ENCODE peak calls at places on chromosomes 4 and X, in five cellular contexts. T is A549, R is H1, G is IMR-90, O is K562. D is an unnamed sample. For H3K9me3, the result is how much of the 10 kb centered on the place peaks cover.

GRCh38 chr4:26407466-26407865 is 82.8 kb downstream of the CCKAR start:
- DNase-seq in T (no peak), R (no peak), G (peak), O (no peak), D (no peak)

GRCh38 chr4:95516528-95517011 is 32.2 kb downstream of the UNC5C start:
- DNase-seq in T (no peak), R (no peak), G (peak), O (no peak), D (no peak)

GRCh38 chr4:4268753-4269152 is 20.7 kb upstream of the TMEM128 start:
- DNase-seq in T (no peak), R (no peak), G (no peak), O (no peak), D (no peak)

GRCh38 chr4:183261953-183262775 is 57.9 kb downstream of the CLDN22 start:
- DNase-seq in T (peak), R (peak), G (peak), O (peak), D (peak)

GRCh38 chrX:50812995-50813842 is 775 bp downstream of the SHROOM4 start:
- DNase-seq in T (peak), R (no peak), G (peak), O (no peak), D (no peak)

GRCh38 chr4:6875431-6875831 is 34.2 kb upstream of the TBC1D14 start:
- DNase-seq in T (no peak), R (no peak), G (no peak), O (no peak), D (no peak)

GRCh38 chr4:83010522-83011318 is at the start of gene LIN54:
- DNase-seq in T (peak), R (no peak), G (peak), O (peak), D (peak)

GRCh38 chrX:39149761-39150160 is 348.5 kb downstream of the MID1IP1 start:
- DNase-seq in T (peak), R (no peak), G (peak), O (peak), D (peak)

GRCh38 chrX:40104649-40105015 is 6.9 kb upstream of the BCOR start:
- DNase-seq in T (no peak), R (no peak), G (peak), O (no peak), D (no peak)

GRCh38 chrX:72273718-72274117 is 3.3 kb downstream of the RPS4X start:
- DNase-seq in T (no peak), R (no peak), G (no peak), O (no peak), D (no peak)

GRCh38 chr4:89434364-89434988 is 126.9 kb upstream of the GPRIN3 start:
- DNase-seq in T (peak), R (no peak), G (peak), O (no peak), D (no peak)

GRCh38 chr4:124710253-124710849 is 2.2 kb downstream of the ANKRD50 start:
- DNase-seq in T (no peak), R (no peak), G (peak), O (no peak), D (no peak)

GRCh38 chr4:47550899-47551548 is 65.9 kb downstream of the ATP10D start:
- DNase-seq in T (no peak), R (no peak), G (peak), O (no peak), D (no peak)

GRCh38 chr4:184166736-184167135 is 50.9 kb downstream of the ENPP6 start:
- DNase-seq in T (no peak), R (no peak), G (no peak), O (no peak), D (no peak)

GRCh38 chrX:12139934-12140611 is 1.8 kb downstream of the FRMPD4 start:
- DNase-seq in T (peak), R (no peak), G (peak), O (no peak), D (no peak)

GRCh38 chr4:32778938-32779337 is 2058.8 kb downstream of the PCDH7 start:
- DNase-seq in T (no peak), R (no peak), G (no peak), O (no peak), D (no peak)

GRCh38 chrX:48683411-48683982 is at the start of gene WAS:
- DNase-seq in T (no peak), R (no peak), G (no peak), O (no peak), D (no peak)

GRCh38 chr4:128955751-128956150 is 137.6 kb downstream of the SCLT1 start:
- DNase-seq in T (no peak), R (no peak), G (no peak), O (no peak), D (no peak)

GRCh38 chr4:149735796-149736195 is 79.8 kb downstream of the IQCM start:
- DNase-seq in T (no peak), R (no peak), G (peak), O (no peak), D (no peak)

GRCh38 chr4:53920116-53920515 is 144.3 kb downstream of the CHIC2 start:
- DNase-seq in T (no peak), R (no peak), G (no peak), O (no peak), D (no peak)

GRCh38 chrX:65971151-65971550 is 68.7 kb downstream of the VSIG4 start:
- DNase-seq in T (no peak), R (no peak), G (no peak), O (no peak), D (no peak)

GRCh38 chr4:70678383-70678999 is 9.8 kb upstream of the UTP3 start:
- DNase-seq in T (no peak), R (no peak), G (no peak), O (no peak), D (no peak)

GRCh38 chrX:81957900-81958545 is 756.1 kb downstream of the SH3BGRL start:
- DNase-seq in T (peak), R (no peak), G (peak), O (no peak), D (no peak)

GRCh38 chr4:151297170-151297569 is 20.2 kb downstream of the PRSS48 start:
- DNase-seq in T (no peak), R (no peak), G (no peak), O (no peak), D (no peak)

GRCh38 chr4:25283948-25284347 is 28.6 kb upstream of the ZCCHC4 start:
- DNase-seq in T (no peak), R (no peak), G (no peak), O (no peak), D (peak)

GRCh38 chrX:109889289-109890006 is 113.5 kb upstream of the TMEM164 start:
- DNase-seq in T (no peak), R (no peak), G (peak), O (peak), D (peak)

GRCh38 chr4:2083826-2084160 is 24.7 kb downstream of the NAT8L start:
- DNase-seq in T (no peak), R (no peak), G (no peak), O (no peak), D (no peak)

GRCh38 chr4:183324619-183325018 is 2.4 kb upstream of the CLDN24 start:
- DNase-seq in T (no peak), R (no peak), G (no peak), O (no peak), D (no peak)

GRCh38 chrX:10902001-10902400 is 209.1 kb upstream of the HCCS start:
- DNase-seq in T (peak), R (no peak), G (peak), O (no peak), D (peak)

GRCh38 chr4:102493794-102494193 is 7.4 kb upstream of the NFKB1 start:
- DNase-seq in T (no peak), R (no peak), G (no peak), O (no peak), D (no peak)

GRCh38 chr4:133464311-133464710 is 315.2 kb downstream of the PCDH10 start:
- DNase-seq in T (no peak), R (no peak), G (no peak), O (no peak), D (no peak)

GRCh38 chr4:139907001-139907809 is 241.6 kb downstream of the MGST2 start:
- DNase-seq in T (no peak), R (no peak), G (peak), O (no peak), D (no peak)

GRCh38 chr4:89834486-89835209 is 2.3 kb downstream of the SNCA start:
- DNase-seq in T (no peak), R (no peak), G (no peak), O (no peak), D (no peak)

GRCh38 chrX:136115124-136115908 is 32.0 kb upstream of the FHL1 start:
- DNase-seq in T (no peak), R (no peak), G (peak), O (no peak), D (no peak)

GRCh38 chr4:4838602-4839470 is 20.6 kb upstream of the MSX1 start:
- DNase-seq in T (no peak), R (no peak), G (no peak), O (no peak), D (peak)

GRCh38 chr4:16952896-16953605 is 54.6 kb upstream of the LDB2 start:
- DNase-seq in T (no peak), R (no peak), G (peak), O (no peak), D (no peak)

GRCh38 chr4:154822775-154823174 is 41.7 kb downstream of the RBM46 start:
- DNase-seq in T (no peak), R (no peak), G (peak), O (no peak), D (no peak)

GRCh38 chr4:78776031-78776728 is at the start of gene BMP2K:
- DNase-seq in T (peak), R (peak), G (peak), O (peak), D (peak)

DNA sequence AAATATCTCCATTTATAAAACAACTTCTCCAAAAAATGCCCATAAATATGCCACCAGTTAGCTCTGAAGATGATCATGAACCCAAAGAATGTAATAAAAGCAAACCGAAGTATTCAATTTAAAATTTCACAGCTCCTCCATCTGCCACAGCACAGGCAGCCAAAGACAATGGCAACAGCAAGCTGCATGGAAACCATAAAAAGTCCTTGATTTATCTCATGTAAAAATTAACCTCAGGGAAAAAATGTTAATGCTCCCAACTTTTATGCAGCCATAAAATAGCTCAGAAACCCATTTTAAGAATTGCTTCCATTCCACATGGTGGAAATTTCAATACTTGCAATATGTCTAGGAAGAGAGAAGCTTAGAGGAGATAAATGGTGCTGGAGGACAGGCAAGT is 132.3 kb upstream of the ARHGEF9 start:
- DNase-seq in T (no peak), R (no peak), G (no peak), O (no peak), D (no peak)
- H3K9me3 ChIP-seq in T (under half), R (under half), G (under half), O (under half), D (half or more)

DNA sequence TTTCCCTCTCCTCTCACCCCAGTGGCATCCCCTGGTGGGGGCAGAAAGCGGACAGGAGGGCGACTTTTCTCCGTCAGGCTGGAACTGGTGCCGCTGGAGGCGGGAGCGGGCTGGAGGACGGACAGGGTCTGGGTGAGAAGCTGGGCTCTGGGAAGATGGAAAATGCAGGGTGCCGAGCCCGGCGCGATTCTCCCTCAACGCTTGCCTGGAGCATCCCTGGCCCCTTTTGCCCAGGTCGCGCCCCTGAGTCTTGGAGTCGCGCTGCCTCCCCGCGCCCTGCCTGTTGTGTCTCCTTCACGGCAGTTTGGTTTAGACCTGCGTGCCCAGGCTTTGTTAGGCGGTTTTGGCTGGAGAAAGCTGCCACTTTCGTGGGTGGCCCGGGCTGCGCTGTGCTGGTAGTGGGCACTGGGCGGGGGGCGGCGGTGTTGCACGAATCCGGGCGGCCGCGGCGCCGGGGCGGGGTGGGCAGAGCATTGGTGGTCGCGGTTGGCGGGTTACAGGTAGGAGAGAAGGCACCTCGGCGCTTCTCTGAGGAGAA is 2.0 kb downstream of the ADGRL3 start:
- DNase-seq in T (no peak), R (no peak), G (no peak), O (no peak), D (no peak)
- TF ChIP-seq MAFK in T (no peak), R (no peak), G (no peak), O (no peak), D (no peak)

GRCh38 chr4:189404271-189404670 is 536.4 kb upstream of the FRG1 start:
- DNase-seq in T (no peak), R (no peak), G (no peak), O (no peak), D (no peak)

GRCh38 chr4:189414021-189414420 is 526.7 kb upstream of the FRG1 start:
- DNase-seq in T (no peak), R (no peak), G (no peak), O (no peak), D (no peak)

DNA sequence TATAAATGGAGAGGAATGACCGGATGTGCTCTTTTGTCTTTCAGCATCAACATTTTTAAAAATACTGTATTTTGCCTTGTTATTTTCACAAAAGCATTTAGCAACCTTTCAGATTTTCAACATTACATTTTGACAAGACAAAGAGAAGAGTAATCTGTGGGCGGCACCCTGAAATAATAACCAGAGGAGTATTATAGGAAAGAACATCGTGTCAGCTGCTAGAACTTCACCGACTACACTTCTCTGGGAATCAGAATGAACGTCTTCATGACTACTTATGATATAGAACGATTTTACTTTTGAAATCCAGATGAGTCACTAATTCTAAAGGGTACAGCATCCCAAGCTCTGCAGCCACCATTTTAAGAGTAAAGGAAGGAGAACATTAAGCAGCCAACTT is 531.5 kb upstream of the FRG1 start:
- DNase-seq in T (no peak), R (no peak), G (no peak), O (no peak), D (no peak)
- H3K9me3 ChIP-seq in T (under half), R (under half), G (under half), O (under half), D (under half)

DNA sequence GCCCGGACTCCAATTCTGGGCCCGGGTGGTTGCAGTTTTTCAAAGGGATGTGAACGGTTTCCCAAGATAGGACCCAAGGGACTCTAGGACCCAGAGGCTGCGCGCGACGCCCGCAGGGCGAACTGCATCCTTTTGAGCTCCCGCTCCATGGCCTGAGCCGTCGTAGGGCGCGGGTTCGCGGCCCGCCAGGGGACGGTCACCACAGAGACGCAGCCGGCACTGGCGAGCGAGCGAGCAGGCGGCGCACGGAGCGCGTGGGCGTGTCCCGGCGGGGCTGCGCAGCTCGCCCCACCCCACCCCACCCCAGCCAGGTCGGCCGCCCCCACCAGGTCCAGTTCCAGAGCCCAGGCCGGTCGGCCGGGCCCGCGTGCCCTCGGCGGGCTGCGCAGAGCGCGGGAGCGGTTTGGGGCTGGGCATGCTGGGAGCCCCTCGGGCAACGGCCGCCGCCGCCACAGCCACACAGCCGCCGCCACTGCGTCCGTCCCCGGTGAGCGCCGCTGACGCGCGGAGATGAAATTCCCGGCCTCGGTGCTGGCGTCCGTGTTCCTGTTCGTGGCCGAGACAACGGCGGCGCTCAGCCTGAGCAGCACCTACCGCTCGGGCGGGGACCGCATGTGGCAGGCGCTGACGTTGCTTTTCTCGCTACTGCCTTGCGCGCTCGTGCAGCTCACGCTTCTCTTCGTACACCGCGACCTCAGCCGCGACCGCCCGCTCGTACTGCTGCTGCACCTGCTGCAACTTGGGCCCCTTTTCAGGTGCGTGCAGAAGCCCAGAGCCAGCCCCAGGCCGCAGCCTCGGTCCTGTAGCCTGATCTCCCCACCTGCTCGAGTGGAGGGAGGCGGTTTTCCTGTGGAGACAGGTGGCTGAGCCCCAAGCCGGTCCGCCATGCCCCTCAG is at the start of gene XK:
- DNase-seq in T (peak), R (peak), G (no peak), O (peak), D (no peak)
- TF ChIP-seq MAFK in T (peak), R (no peak), G (no peak), O (no peak), D (no peak)

GRCh38 chrX:156001667-156002021 is 4.1 kb downstream of the IL9R start:
- DNase-seq in T (no peak), R (no peak), G (no peak), O (peak), D (no peak)
- H3K9me3 ChIP-seq in T (under half), R (half or more), G (under half), O (under half), D (under half)

GRCh38 chr4:155973639-155974475 is 20.2 kb upstream of the CTSO start:
- DNase-seq in T (no peak), R (no peak), G (peak), O (no peak), D (no peak)
- TF ChIP-seq MAFK in T (no peak), R (no peak), G (no peak), O (no peak), D (no peak)

GRCh38 chr4:170214731-170215130 is 125.0 kb upstream of the AADAT start:
- DNase-seq in T (no peak), R (no peak), G (no peak), O (no peak), D (no peak)

GRCh38 chr4:170214101-170214500 is 124.3 kb upstream of the AADAT start:
- DNase-seq in T (no peak), R (no peak), G (no peak), O (no peak), D (no peak)
- H3K9me3 ChIP-seq in T (under half), R (under half), G (under half), O (under half), D (half or more)

GRCh38 chrX:155767101-155767878 is 113.9 kb upstream of the VAMP7 start:
- DNase-seq in T (peak), R (peak), G (peak), O (peak), D (no peak)

GRCh38 chrX:155768036-155768769 is 112.9 kb upstream of the VAMP7 start:
- DNase-seq in T (peak), R (no peak), G (peak), O (no peak), D (no peak)

GRCh38 chrX:155761185-155761584 is 120.0 kb upstream of the VAMP7 start:
- DNase-seq in T (no peak), R (no peak), G (no peak), O (no peak), D (no peak)

GRCh38 chrX:155766321-155766720 is 114.8 kb upstream of the VAMP7 start:
- DNase-seq in T (no peak), R (no peak), G (no peak), O (no peak), D (no peak)
- TF ChIP-seq MAFK in T (no peak), R (no peak), G (no peak), O (no peak), D (no peak)

GRCh38 chr4:142925161-142925560 is 79.1 kb upstream of the INPP4B start:
- DNase-seq in T (no peak), R (no peak), G (no peak), O (no peak), D (no peak)
- H3K9me3 ChIP-seq in T (under half), R (under half), G (under half), O (under half), D (under half)

DNA sequence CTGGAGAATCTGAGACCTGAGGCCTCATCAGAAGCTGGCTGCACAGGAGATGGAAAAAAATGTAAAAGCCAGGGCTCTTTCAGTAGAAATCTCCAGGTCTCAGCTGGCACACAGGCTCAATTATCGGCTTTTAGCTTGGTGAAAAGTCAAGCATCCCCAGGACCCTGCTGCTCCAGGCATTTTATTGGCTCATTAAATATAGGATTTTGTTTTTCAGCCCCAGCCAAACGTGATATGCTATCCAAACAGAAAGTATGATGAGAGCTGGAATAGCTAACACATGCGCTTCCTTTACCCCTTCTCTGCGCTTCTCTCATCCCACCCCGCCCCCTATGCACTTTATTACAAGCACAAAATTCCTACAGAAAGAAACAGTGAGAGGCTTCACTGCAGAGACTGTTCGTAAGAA is 130.3 kb downstream of the PPA2 start:
- DNase-seq in T (no peak), R (no peak), G (peak), O (no peak), D (no peak)
- TF ChIP-seq MAFK in T (no peak), R (no peak), G (no peak), O (no peak), D (no peak)